ENCODE peak calls at places on chromosome 13, in eight cellular contexts. S is HL-60, Z is pancreas, R is upper lobe of left lung, X is AG09319, K is esophagus squamous epithelium, E is H9, F is stomach. T is an unnamed sample.

GRCh38 chr13:106103779-106104178 is 431.7 kb downstream of the EFNB2 start:
- DNase-seq in S (no peak), Z (no peak), R (no peak), X (no peak), K (no peak), E (no peak), F (no peak), T (no peak)

GRCh38 chr13:101382701-101383100 is 33.6 kb downstream of the NALCN start:
- DNase-seq in S (no peak), Z (no peak), R (no peak), X (no peak), K (no peak), E (no peak), F (no peak), T (no peak)

GRCh38 chr13:106499113-106499512 is 36.3 kb downstream of the EFNB2 start:
- DNase-seq in S (no peak), Z (no peak), R (no peak), X (no peak), K (no peak), E (no peak), F (no peak), T (no peak)

GRCh38 chr13:33743438-33744368 is 74.2 kb upstream of the RFC3 start:
- DNase-seq in S (peak), Z (no peak), R (no peak), X (no peak), K (no peak), E (no peak), F (no peak), T (no peak)

GRCh38 chr13:60351326-60351725 is 45.7 kb upstream of the TDRD3 start:
- DNase-seq in S (no peak), Z (no peak), R (no peak), X (peak), K (no peak), E (no peak), F (no peak), T (no peak)

GRCh38 chr13:44449999-44450821 is 76.6 kb downstream of the SERP2 start:
- DNase-seq in S (no peak), Z (no peak), R (no peak), X (no peak), K (no peak), E (no peak), F (no peak), T (no peak)

GRCh38 chr13:25375727-25376358 is 4.1 kb downstream of the ATP8A2 start:
- DNase-seq in S (no peak), Z (no peak), R (no peak), X (peak), K (no peak), E (peak), F (no peak), T (peak)

GRCh38 chr13:42752731-42753130 is 28.7 kb upstream of the FAM216B start:
- DNase-seq in S (no peak), Z (no peak), R (no peak), X (no peak), K (no peak), E (no peak), F (no peak), T (no peak)

GRCh38 chr13:101307181-101307701 is 109.1 kb downstream of the NALCN start:
- DNase-seq in S (no peak), Z (no peak), R (no peak), X (peak), K (no peak), E (no peak), F (no peak), T (no peak)

GRCh38 chr13:33099860-33100259 is 83.6 kb downstream of the KL start:
- DNase-seq in S (no peak), Z (no peak), R (no peak), X (no peak), K (no peak), E (no peak), F (no peak), T (no peak)

GRCh38 chr13:97986841-97987240 is 33.4 kb downstream of the IPO5 start:
- DNase-seq in S (peak), Z (no peak), R (peak), X (no peak), K (no peak), E (no peak), F (no peak), T (no peak)

GRCh38 chr13:39565036-39565949 is 37.7 kb downstream of the LHFPL6 start:
- DNase-seq in S (no peak), Z (no peak), R (no peak), X (peak), K (no peak), E (peak), F (no peak), T (no peak)

GRCh38 chr13:73913043-73913740 is 221.0 kb downstream of the KLF12 start:
- DNase-seq in S (no peak), Z (no peak), R (no peak), X (no peak), K (no peak), E (no peak), F (no peak), T (no peak)

GRCh38 chr13:109330941-109331340 is 455.4 kb downstream of the IRS2 start:
- DNase-seq in S (no peak), Z (no peak), R (no peak), X (no peak), K (no peak), E (no peak), F (no peak), T (no peak)

GRCh38 chr13:113453962-113454361 is 674 bp upstream of the ADPRHL1 start:
- DNase-seq in S (no peak), Z (no peak), R (no peak), X (peak), K (no peak), E (no peak), F (no peak), T (no peak)

GRCh38 chr13:104773775-104774174 is 1707.6 kb upstream of the SLC10A2 start:
- DNase-seq in S (peak), Z (no peak), R (no peak), X (no peak), K (no peak), E (no peak), F (no peak), T (peak)

GRCh38 chr13:49022472-49023144 is 46.9 kb downstream of the FNDC3A start:
- DNase-seq in S (no peak), Z (no peak), R (no peak), X (no peak), K (no peak), E (no peak), F (no peak), T (no peak)

GRCh38 chr13:113589961-113590339 is 5.4 kb downstream of the TFDP1 start:
- DNase-seq in S (no peak), Z (peak), R (no peak), X (no peak), K (no peak), E (no peak), F (peak), T (no peak)

GRCh38 chr13:51645154-51645650 is 60.9 kb downstream of the WDFY2 start:
- DNase-seq in S (peak), Z (no peak), R (no peak), X (peak), K (no peak), E (no peak), F (no peak), T (no peak)

GRCh38 chr13:50990540-50991506 is 81.2 kb downstream of the RNASEH2B start:
- DNase-seq in S (no peak), Z (no peak), R (no peak), X (no peak), K (no peak), E (peak), F (no peak), T (no peak)

DNA sequence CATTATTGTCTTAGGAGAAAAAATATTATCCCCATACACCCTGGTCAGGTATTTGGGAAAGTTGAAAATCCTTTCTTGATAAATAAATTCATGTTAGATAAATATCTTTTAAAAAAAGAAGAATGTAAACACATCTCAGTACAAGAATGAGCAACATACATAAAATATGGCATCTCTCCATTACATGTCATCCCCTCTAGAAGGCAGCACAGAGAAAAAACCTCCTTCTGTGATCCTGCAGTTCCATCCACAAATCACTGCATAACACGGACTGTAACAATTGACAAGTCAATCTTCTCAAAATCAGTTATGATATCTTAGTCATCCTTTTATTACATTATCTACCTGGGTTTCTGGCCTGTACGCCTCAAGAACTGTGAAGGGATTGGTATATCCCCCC is 683.9 kb upstream of the KLHL1 start:
- DNase-seq in S (no peak), Z (no peak), R (no peak), X (no peak), K (no peak), E (no peak), F (no peak), T (no peak)
- TF ChIP-seq CTCF in S (no peak), Z (no peak), R (no peak), X (no peak), K (no peak), E (peak), F (no peak), T (peak)

GRCh38 chr13:85970727-85971126 is 171.5 kb upstream of the SLITRK6 start:
- DNase-seq in S (no peak), Z (no peak), R (no peak), X (no peak), K (no peak), E (no peak), F (no peak), T (no peak)
- TF ChIP-seq CTCF in S (no peak), Z (no peak), R (no peak), X (no peak), K (no peak), E (no peak), F (no peak), T (no peak)

DNA sequence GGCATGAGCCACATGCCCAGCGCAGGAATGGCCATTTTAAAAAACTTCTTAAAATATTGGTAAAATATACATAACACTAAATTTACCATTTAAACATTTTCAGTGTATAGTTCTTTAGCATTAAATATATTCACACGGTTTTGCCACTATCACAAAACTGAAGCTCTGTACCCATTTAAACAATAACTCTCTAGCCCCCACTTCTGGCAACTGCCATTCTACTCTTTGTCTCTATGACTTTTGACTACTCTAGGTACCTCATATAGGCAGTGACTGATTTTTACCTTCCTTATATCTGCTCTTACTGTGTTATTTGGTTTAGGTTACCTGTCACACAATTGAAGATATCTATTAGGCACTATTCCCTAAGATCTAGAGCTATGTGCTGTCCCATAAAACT is 2.3 kb upstream of the KBTBD7 start:
- DNase-seq in S (no peak), Z (no peak), R (no peak), X (no peak), K (no peak), E (no peak), F (no peak), T (no peak)
- TF ChIP-seq CTCF in S (no peak), Z (no peak), R (no peak), X (no peak), K (no peak), E (peak), F (no peak), T (no peak)

DNA sequence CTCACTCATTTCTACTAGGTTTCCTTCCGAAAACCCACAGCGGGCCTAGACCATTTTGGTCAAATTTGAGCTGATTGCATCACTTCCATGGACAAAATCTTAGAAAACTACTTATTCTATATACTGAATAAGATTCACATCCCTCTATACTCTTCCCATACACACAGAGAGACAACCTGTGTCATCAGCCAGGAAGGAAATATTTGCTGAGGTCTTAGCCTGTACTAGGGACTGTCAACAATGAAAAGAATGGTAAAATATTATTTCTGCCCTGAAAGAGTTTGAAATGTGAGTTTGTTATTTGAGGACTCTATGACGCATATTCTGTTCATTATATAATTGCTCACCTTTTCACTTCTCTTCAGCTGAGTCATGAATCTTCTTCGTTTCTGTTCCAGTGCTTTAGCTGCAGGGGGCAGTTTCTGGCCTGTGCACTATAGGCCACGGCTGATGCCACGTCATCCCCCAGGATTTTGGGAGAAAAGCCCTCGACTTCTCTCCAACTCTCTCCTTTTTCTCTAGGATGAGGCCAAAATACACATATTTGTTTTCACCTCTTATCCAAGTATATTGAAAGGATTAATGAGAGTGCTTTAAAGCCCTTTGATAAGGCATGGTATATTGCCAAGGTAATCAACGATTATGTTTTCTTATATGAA is 47.7 kb downstream of the GSX1 start:
- DNase-seq in S (no peak), Z (no peak), R (no peak), X (no peak), K (no peak), E (no peak), F (no peak), T (no peak)
- TF ChIP-seq CTCF in S (no peak), Z (no peak), R (no peak), X (no peak), K (no peak), E (no peak), F (no peak), T (no peak)

DNA sequence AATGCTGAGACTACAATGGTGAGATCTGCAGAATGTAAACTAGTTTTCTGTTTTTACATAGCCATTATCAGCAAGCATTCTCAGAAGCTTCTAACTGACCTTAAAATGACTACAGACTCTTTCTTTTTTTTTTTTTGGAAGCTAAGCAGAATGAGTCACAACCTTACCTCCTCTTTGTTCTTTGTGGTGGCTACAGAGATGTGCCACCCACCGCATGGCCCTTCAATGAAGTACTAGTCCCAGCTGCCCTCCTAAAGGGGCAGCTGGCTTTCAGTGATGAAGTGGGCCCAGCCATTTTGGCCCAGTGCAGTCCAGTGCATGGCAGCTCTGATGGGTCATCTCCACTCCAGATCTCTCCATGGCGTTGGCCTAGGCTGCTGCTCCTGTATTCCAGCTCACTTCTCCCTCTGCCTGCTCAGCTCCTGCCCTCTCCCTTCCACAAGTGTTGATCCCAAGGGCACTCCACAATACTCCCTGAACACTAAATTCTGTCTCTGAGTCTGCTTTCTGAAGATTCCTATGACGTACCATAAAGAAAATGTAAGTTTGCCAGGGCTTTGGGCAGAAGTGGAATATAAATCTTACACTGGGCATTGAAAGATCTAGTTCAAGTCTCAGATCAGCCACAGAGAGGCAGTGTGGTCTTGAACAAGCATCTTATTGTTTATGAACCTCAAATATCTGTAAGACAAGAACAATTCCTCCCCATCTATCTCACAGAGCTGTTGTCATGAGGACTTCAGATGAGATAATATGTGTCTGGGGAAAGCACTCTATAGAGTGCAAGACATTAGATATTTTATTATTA is 85.6 kb downstream of the RXFP2 start:
- DNase-seq in S (no peak), Z (no peak), R (no peak), X (no peak), K (no peak), E (no peak), F (no peak), T (no peak)
- TF ChIP-seq CTCF in S (peak), Z (no peak), R (no peak), X (peak), K (no peak), E (peak), F (no peak), T (no peak)

GRCh38 chr13:93286047-93286446 is 59.4 kb downstream of the GPC6 start:
- DNase-seq in S (no peak), Z (no peak), R (no peak), X (no peak), K (no peak), E (no peak), F (no peak), T (no peak)

GRCh38 chr13:93284056-93284455 is 57.4 kb downstream of the GPC6 start:
- DNase-seq in S (no peak), Z (no peak), R (no peak), X (no peak), K (no peak), E (no peak), F (no peak), T (no peak)

GRCh38 chr13:93280688-93281087 is 54.1 kb downstream of the GPC6 start:
- DNase-seq in S (no peak), Z (no peak), R (no peak), X (no peak), K (no peak), E (no peak), F (no peak), T (no peak)

GRCh38 chr13:93279982-93280381 is 53.4 kb downstream of the GPC6 start:
- DNase-seq in S (no peak), Z (peak), R (no peak), X (no peak), K (no peak), E (no peak), F (no peak), T (no peak)

GRCh38 chr13:93283255-93283654 is 56.6 kb downstream of the GPC6 start:
- DNase-seq in S (no peak), Z (no peak), R (no peak), X (no peak), K (no peak), E (no peak), F (no peak), T (no peak)
- TF ChIP-seq CTCF in S (no peak), Z (no peak), R (no peak), X (no peak), K (no peak), E (no peak), F (no peak), T (no peak)